ENCODE peak calls at places on chromosomes 12 and 14, in ten cellular contexts. M is heart left ventricle; H is suprapubic skin; X is GM23338; S is IMR-90; U is CD8-positive, alpha-beta T cell; Q is fibroblast of lung; Y is tibial artery; D is adrenal gland; T is ascending aorta. G is an unnamed sample. For H3K36me3, the result is how much of the 10 kb centered on the place peaks cover.

GRCh38 chr12:98743362-98743953 is 98.4 kb downstream of the APAF1 start:
- DNase-seq in M (no peak), H (no peak), X (peak), S (peak), U (no peak), Q (no peak), Y (no peak), D (no peak), T (no peak), G (peak)

GRCh38 chr14:65413739-65414045 is 1.2 kb downstream of the FUT8 start:
- DNase-seq in M (no peak), H (no peak), X (no peak), S (no peak), U (no peak), Q (peak), Y (no peak), D (no peak), T (no peak), G (no peak)

GRCh38 chr14:105084741-105085571 is 19.7 kb upstream of the GPR132 start:
- DNase-seq in M (no peak), H (no peak), X (no peak), S (no peak), U (no peak), Q (no peak), Y (no peak), D (no peak), T (no peak), G (no peak)

GRCh38 chr14:81110186-81110585 is 110.6 kb downstream of the GTF2A1 start:
- DNase-seq in M (no peak), H (no peak), X (no peak), S (no peak), U (no peak), Q (no peak), Y (no peak), D (no peak), T (no peak), G (peak)

GRCh38 chr12:69189378-69189978 is 49.9 kb upstream of the CPSF6 start:
- DNase-seq in M (no peak), H (no peak), X (peak), S (no peak), U (no peak), Q (no peak), Y (no peak), D (no peak), T (no peak), G (no peak)

GRCh38 chr14:20998674-20999366 is at the start of gene SLC39A2:
- DNase-seq in M (peak), H (no peak), X (peak), S (peak), U (no peak), Q (peak), Y (peak), D (no peak), T (no peak), G (no peak)

GRCh38 chr12:49683604-49684309 is 23.4 kb downstream of the FMNL3 start:
- DNase-seq in M (no peak), H (no peak), X (no peak), S (no peak), U (no peak), Q (no peak), Y (no peak), D (no peak), T (no peak), G (no peak)

GRCh38 chr12:130761537-130762318 is 45.6 kb upstream of the RIMBP2 start:
- DNase-seq in M (peak), H (no peak), X (peak), S (peak), U (peak), Q (peak), Y (no peak), D (peak), T (no peak), G (peak)

GRCh38 chr12:119153477-119154434 is 25.0 kb upstream of the HSPB8 start:
- DNase-seq in M (peak), H (no peak), X (peak), S (peak), U (no peak), Q (peak), Y (peak), D (peak), T (no peak), G (no peak)

GRCh38 chr14:64540208-64541202 is at the start of gene HSPA2:
- DNase-seq in M (peak), H (peak), X (peak), S (peak), U (peak), Q (peak), Y (peak), D (peak), T (peak), G (no peak)

GRCh38 chr14:52922656-52923055 is 28.2 kb downstream of the FERMT2 start:
- DNase-seq in M (no peak), H (no peak), X (no peak), S (peak), U (no peak), Q (peak), Y (no peak), D (no peak), T (no peak), G (no peak)

GRCh38 chr12:49542592-49543160 is 3.8 kb downstream of the KCNH3 start:
- DNase-seq in M (no peak), H (no peak), X (no peak), S (no peak), U (no peak), Q (no peak), Y (no peak), D (no peak), T (no peak), G (peak)

GRCh38 chr12:27779416-27779815 is 617 bp upstream of the KLHL42 start:
- DNase-seq in M (peak), H (no peak), X (peak), S (no peak), U (no peak), Q (peak), Y (peak), D (no peak), T (no peak), G (peak)

DNA sequence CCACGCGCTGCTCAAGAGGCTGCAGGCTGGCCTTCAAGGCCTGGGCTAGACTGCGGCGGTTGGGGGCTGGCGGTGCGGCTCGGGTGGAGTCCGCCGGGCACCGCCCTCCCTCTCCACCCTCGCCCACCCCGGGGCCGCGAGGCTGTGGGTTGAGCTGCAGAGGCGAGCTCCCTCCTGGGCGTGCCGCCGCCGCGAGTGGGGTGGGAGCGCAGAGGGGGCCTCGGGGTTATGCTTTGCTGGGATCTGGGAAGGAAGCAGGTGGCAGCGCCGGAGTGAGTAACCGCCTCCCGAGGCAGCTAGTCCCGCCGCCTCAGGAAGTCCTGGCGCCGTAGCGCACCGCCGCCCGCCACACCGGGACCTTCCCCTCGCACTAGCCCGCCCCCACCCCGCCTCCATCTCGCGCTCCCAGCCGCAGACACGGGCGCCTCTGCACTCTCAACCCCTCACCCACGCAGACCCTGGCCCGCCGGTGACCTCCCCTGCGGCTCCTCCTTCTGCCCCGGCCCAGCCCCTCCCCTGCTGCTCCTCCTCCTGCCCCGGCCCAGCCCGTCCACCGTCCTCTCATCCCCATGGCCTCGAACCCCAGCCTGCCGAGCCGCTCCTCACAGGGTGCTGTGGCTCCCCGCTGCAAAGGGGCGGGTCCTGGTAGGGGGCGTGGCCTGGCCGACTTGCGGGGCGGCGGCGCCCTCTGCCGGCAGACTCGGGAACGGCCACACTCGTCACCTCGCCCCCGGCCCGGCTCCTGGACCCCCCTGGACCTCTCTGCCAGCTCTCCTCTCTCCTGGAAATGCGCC is 16.6 kb downstream of the TAMALIN start:
- DNase-seq in M (peak), H (peak), X (peak), S (peak), U (peak), Q (peak), Y (peak), D (peak), T (no peak), G (peak)
- H3K27ac ChIP-seq in M (peak), H (no peak), X (no peak), S (peak), U (peak), Q (no peak), Y (no peak), D (no peak), T (no peak), G (peak)

DNA sequence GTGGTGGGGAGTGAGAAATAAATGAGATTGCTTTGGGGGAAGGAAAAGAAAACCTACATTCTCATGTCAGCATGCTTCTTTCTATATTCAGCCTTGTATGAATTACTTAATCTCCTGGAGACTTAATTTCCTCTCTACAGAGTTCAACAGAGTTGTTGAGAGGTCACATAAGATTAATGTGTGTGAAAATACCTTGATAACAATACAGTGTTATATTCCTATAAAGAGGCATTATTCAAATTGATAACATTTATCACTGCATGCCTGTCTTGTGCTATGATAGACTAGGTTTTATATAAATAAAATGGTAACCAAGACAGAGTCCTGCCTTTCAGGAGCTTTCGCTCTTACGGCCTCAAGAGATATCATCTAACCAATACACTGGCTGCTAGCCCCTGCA is 9.6 kb downstream of the FLRT2 start:
- DNase-seq in M (no peak), H (no peak), X (no peak), S (no peak), U (no peak), Q (no peak), Y (no peak), D (no peak), T (no peak), G (no peak)
- H3K36me3 ChIP-seq in M (under half), H (under half), X (under half), S (under half), U (under half), Q (under half), Y (under half), D (under half), T (under half), G (under half)

GRCh38 chr12:20482680-20483079 is 114.3 kb downstream of the PDE3A start:
- DNase-seq in M (no peak), H (no peak), X (no peak), S (no peak), U (no peak), Q (no peak), Y (no peak), D (no peak), T (no peak), G (no peak)

GRCh38 chr12:20487519-20487918 is 119.2 kb downstream of the PDE3A start:
- DNase-seq in M (no peak), H (no peak), X (no peak), S (no peak), U (no peak), Q (no peak), Y (no peak), D (no peak), T (no peak), G (no peak)

GRCh38 chr12:20483776-20484175 is 115.4 kb downstream of the PDE3A start:
- DNase-seq in M (no peak), H (no peak), X (no peak), S (peak), U (no peak), Q (no peak), Y (no peak), D (no peak), T (no peak), G (no peak)

GRCh38 chr12:20489645-20490044 is 121.3 kb downstream of the PDE3A start:
- DNase-seq in M (no peak), H (no peak), X (no peak), S (peak), U (no peak), Q (peak), Y (no peak), D (no peak), T (no peak), G (no peak)

GRCh38 chr12:20486233-20486632 is 117.9 kb downstream of the PDE3A start:
- DNase-seq in M (no peak), H (no peak), X (peak), S (peak), U (no peak), Q (no peak), Y (no peak), D (no peak), T (no peak), G (no peak)
- TF ChIP-seq CTCF in M (no peak), H (no peak), X (peak), S (peak), U (no peak), Q (no peak), Y (no peak), D (no peak), T (no peak), G (no peak)

GRCh38 chr12:104220931-104221330 is 5.4 kb downstream of the TXNRD1 start:
- DNase-seq in M (no peak), H (no peak), X (no peak), S (no peak), U (no peak), Q (no peak), Y (no peak), D (no peak), T (no peak), G (no peak)

GRCh38 chr12:104222981-104223380 is 7.4 kb downstream of the TXNRD1 start:
- DNase-seq in M (no peak), H (no peak), X (no peak), S (no peak), U (no peak), Q (no peak), Y (no peak), D (no peak), T (no peak), G (no peak)

GRCh38 chr12:104218935-104219334 is 3.4 kb downstream of the TXNRD1 start:
- DNase-seq in M (no peak), H (no peak), X (no peak), S (peak), U (no peak), Q (peak), Y (no peak), D (no peak), T (no peak), G (no peak)

GRCh38 chr12:104219361-104219892 is 3.8 kb downstream of the TXNRD1 start:
- DNase-seq in M (no peak), H (no peak), X (no peak), S (peak), U (no peak), Q (peak), Y (no peak), D (peak), T (no peak), G (no peak)

GRCh38 chr12:104219908-104220404 is 4.4 kb downstream of the TXNRD1 start:
- DNase-seq in M (no peak), H (no peak), X (no peak), S (peak), U (peak), Q (peak), Y (peak), D (peak), T (no peak), G (no peak)
- H3K27ac ChIP-seq in M (peak), H (peak), X (no peak), S (peak), U (no peak), Q (peak), Y (peak), D (peak), T (peak), G (no peak)

G was measured in WERI-Rb-1.